ENCODE peak calls at places on chromosomes 16 and 17, in ten cellular contexts. D, U, K, W, Y, E, B, X, G and Z are unnamed samples.

GRCh38 chr17:43932357-43932756 is 9.9 kb downstream of the PPY start:
- DNase-seq in D (no peak), U (no peak), K (no peak), W (no peak), Y (no peak), E (no peak), B (no peak), X (no peak), G (no peak), Z (no peak)

GRCh38 chr16:11639925-11640899 is 28.0 kb upstream of the SNN start:
- DNase-seq in D (peak), U (no peak), K (peak), W (peak), Y (peak), E (peak), B (peak), X (peak), G (peak), Z (peak)

GRCh38 chr17:29607557-29608195 is 14.7 kb downstream of the ANKRD13B start:
- DNase-seq in D (no peak), U (no peak), K (no peak), W (no peak), Y (no peak), E (peak), B (no peak), X (no peak), G (no peak), Z (peak)

GRCh38 chr16:24721830-24722238 is 7.6 kb upstream of the TNRC6A start:
- DNase-seq in D (no peak), U (no peak), K (no peak), W (no peak), Y (peak), E (no peak), B (no peak), X (no peak), G (no peak), Z (no peak)

GRCh38 chr16:22235839-22236745 is 30.0 kb downstream of the EEF2K start:
- DNase-seq in D (no peak), U (no peak), K (no peak), W (peak), Y (peak), E (no peak), B (no peak), X (peak), G (peak), Z (no peak)

GRCh38 chr17:81902023-81902652 is at the start of gene NPB:
- DNase-seq in D (no peak), U (peak), K (peak), W (no peak), Y (no peak), E (peak), B (no peak), X (no peak), G (no peak), Z (no peak)

GRCh38 chr17:33038740-33039139 is 47.1 kb downstream of the SPACA3 start:
- DNase-seq in D (no peak), U (peak), K (no peak), W (no peak), Y (peak), E (peak), B (no peak), X (peak), G (peak), Z (no peak)

GRCh38 chr16:16988963-16989362 is 481.8 kb downstream of the XYLT1 start:
- DNase-seq in D (no peak), U (no peak), K (no peak), W (no peak), Y (no peak), E (no peak), B (no peak), X (no peak), G (no peak), Z (no peak)

GRCh38 chr17:42700890-42701289 is 18.6 kb downstream of the CNTNAP1 start:
- DNase-seq in D (no peak), U (no peak), K (no peak), W (no peak), Y (no peak), E (no peak), B (no peak), X (no peak), G (no peak), Z (no peak)

GRCh38 chr16:49377196-49377755 is 3.7 kb downstream of the C16orf78 start:
- DNase-seq in D (peak), U (no peak), K (no peak), W (no peak), Y (no peak), E (peak), B (no peak), X (no peak), G (no peak), Z (no peak)

GRCh38 chr16:75805946-75806345 is 79.7 kb upstream of the CPHXL start:
- DNase-seq in D (no peak), U (no peak), K (no peak), W (no peak), Y (no peak), E (peak), B (no peak), X (no peak), G (no peak), Z (no peak)
- TF ChIP-seq CTCF in D (no peak), U (no peak), K (no peak), W (no peak), Y (no peak), E (peak), B (no peak), X (no peak), G (no peak), Z (no peak)

GRCh38 chr17:77637807-77638182 is 320.7 kb upstream of the TNRC6C start:
- DNase-seq in D (no peak), U (peak), K (no peak), W (no peak), Y (no peak), E (no peak), B (no peak), X (no peak), G (no peak), Z (no peak)
- TF ChIP-seq CTCF in D (no peak), U (no peak), K (no peak), W (no peak), Y (no peak), E (no peak), B (no peak), X (no peak), G (no peak), Z (no peak)

DNA sequence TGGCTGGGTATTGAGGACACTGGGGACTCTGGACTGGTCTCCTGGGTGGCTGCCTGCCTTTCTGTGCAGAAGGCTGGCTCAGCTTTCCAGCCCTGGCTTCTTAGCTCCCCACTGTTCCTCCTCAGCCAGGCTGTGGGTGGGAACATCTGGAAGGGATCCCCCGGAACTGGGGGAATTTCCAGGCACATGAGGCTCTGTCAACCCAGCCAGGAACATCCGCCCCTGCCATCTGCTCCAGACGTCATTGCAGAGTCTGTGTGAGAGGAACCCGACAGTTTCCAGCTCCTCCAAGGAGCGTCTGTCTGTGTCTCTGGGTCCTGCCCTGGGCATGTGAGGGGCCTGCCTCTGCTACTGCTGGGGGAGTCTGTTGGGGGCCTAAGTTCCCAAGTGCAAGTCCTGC is 36.2 kb upstream of the CRHR1 start:
- DNase-seq in D (no peak), U (no peak), K (no peak), W (no peak), Y (no peak), E (no peak), B (peak), X (no peak), G (no peak), Z (no peak)
- TF ChIP-seq CTCF in D (no peak), U (no peak), K (no peak), W (no peak), Y (no peak), E (no peak), B (no peak), X (no peak), G (no peak), Z (no peak)

GRCh38 chr16:662095-662494 is 5.8 kb upstream of the RHOT2 start:
- DNase-seq in D (no peak), U (no peak), K (no peak), W (no peak), Y (no peak), E (no peak), B (no peak), X (no peak), G (no peak), Z (no peak)

GRCh38 chr16:660132-660458 is 7.8 kb upstream of the RHOT2 start:
- DNase-seq in D (no peak), U (no peak), K (no peak), W (no peak), Y (no peak), E (no peak), B (no peak), X (no peak), G (no peak), Z (no peak)

GRCh38 chr16:659618-660017 is 8.3 kb upstream of the RHOT2 start:
- DNase-seq in D (no peak), U (no peak), K (no peak), W (no peak), Y (no peak), E (no peak), B (no peak), X (no peak), G (no peak), Z (no peak)

GRCh38 chr16:661184-661821 is 6.6 kb upstream of the RHOT2 start:
- DNase-seq in D (no peak), U (no peak), K (no peak), W (no peak), Y (no peak), E (no peak), B (no peak), X (no peak), G (no peak), Z (no peak)

GRCh38 chr16:660459-661183 is 7.3 kb upstream of the RHOT2 start:
- DNase-seq in D (peak), U (peak), K (peak), W (no peak), Y (no peak), E (peak), B (peak), X (peak), G (peak), Z (peak)
- TF ChIP-seq CTCF in D (no peak), U (peak), K (peak), W (peak), Y (no peak), E (peak), B (peak), X (peak), G (peak), Z (peak)

GRCh38 chr16:56681939-56682702 is at the start of gene MT1X:
- DNase-seq in D (peak), U (peak), K (peak), W (peak), Y (peak), E (peak), B (peak), X (peak), G (peak), Z (peak)

GRCh38 chr16:56675685-56676210 is 6.1 kb downstream of the MT1H start:
- DNase-seq in D (peak), U (peak), K (no peak), W (no peak), Y (no peak), E (peak), B (no peak), X (no peak), G (no peak), Z (no peak)

GRCh38 chr16:56679813-56680212 is 2.5 kb upstream of the MT1X start:
- DNase-seq in D (no peak), U (no peak), K (no peak), W (no peak), Y (peak), E (no peak), B (no peak), X (no peak), G (no peak), Z (no peak)

GRCh38 chr16:56677474-56677873 is 4.8 kb upstream of the MT1X start:
- DNase-seq in D (no peak), U (no peak), K (no peak), W (no peak), Y (no peak), E (no peak), B (no peak), X (no peak), G (no peak), Z (no peak)

DNA sequence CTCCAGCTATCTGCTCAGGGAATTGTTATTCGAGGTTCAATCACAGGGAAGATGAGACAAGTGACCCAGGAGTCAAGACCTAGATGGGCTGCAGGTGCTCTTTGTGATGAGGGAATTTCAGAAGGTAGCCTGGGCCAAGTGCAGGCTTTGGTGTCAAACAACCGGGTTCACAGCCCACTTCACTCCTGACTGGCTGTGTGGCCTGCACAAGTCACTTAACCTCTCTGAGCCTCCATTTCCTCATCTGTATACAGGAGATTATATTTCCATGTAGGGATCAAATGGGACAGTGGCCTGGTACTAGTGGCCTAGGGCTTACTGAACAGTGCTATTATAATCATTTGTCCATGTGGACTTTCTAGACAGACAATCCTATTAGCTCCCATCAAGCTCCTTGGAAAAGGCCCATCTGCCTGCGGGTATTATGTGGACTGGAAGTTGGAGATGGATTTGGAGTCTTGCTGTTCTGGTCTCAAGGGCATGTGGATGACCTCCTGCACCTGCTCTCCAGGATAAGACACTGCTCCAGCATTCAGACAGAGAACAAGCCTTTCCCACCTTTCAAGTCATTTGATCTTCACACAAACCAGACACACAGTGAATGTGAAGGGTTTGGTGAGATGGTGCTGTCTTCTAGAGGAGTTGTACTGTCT is 3.1 kb upstream of the MT1X start:
- DNase-seq in D (no peak), U (no peak), K (no peak), W (no peak), Y (no peak), E (no peak), B (no peak), X (no peak), G (no peak), Z (no peak)
- TF ChIP-seq CTCF in D (no peak), U (no peak), K (no peak), W (no peak), Y (no peak), E (no peak), B (no peak), X (no peak), G (no peak), Z (no peak)